ENCODE peak calls at places on chromosomes 12 and 14, in five cellular contexts. One of them, this sample, is unnamed.

GRCh38 chr14:24631749-24632335 is 2.1 kb downstream of the GZMB start:
- DNase-seq in breast epithelium: no peak
- DNase-seq in A673: no peak
- DNase-seq in upper lobe of right lung: no peak
- DNase-seq in fibroblast of lung: no peak
- DNase-seq in this sample: no peak

GRCh38 chr12:26828315-26828714 is 4.7 kb downstream of the ITPR2 start:
- DNase-seq in breast epithelium: no peak
- DNase-seq in A673: no peak
- DNase-seq in fibroblast of lung: no peak
- DNase-seq in upper lobe of right lung: no peak
- DNase-seq in this sample: no peak

GRCh38 chr12:51388066-51388799 is 3.0 kb downstream of the GALNT6 start:
- DNase-seq in upper lobe of right lung: no peak
- DNase-seq in A673: peak; percentile 54
- DNase-seq in fibroblast of lung: peak; percentile 50
- DNase-seq in breast epithelium: peak; percentile 58
- DNase-seq in this sample: no peak

GRCh38 chr14:67607646-67608045 is 7.6 kb upstream of the PIGH start:
- DNase-seq in A673: no peak
- DNase-seq in breast epithelium: no peak
- DNase-seq in upper lobe of right lung: no peak
- DNase-seq in fibroblast of lung: no peak
- DNase-seq in this sample: no peak

GRCh38 chr12:75437564-75437963 is 43.0 kb upstream of the GLIPR1 start:
- DNase-seq in upper lobe of right lung: no peak
- DNase-seq in breast epithelium: no peak
- DNase-seq in A673: peak; percentile 19
- DNase-seq in fibroblast of lung: peak; percentile 44
- DNase-seq in this sample: no peak

GRCh38 chr12:1435456-1435855 is 158.9 kb downstream of the FBXL14 start:
- DNase-seq in fibroblast of lung: peak; percentile 67
- DNase-seq in breast epithelium: no peak
- DNase-seq in A673: no peak
- DNase-seq in upper lobe of right lung: no peak
- DNase-seq in this sample: no peak

GRCh38 chr12:127509066-127509778 is 757.7 kb upstream of the TMEM132C start:
- DNase-seq in fibroblast of lung: peak; percentile 95
- DNase-seq in breast epithelium: no peak
- DNase-seq in A673: no peak
- DNase-seq in upper lobe of right lung: no peak
- DNase-seq in this sample: no peak

GRCh38 chr14:79551591-79551990 is 659.7 kb downstream of the DIO2 start:
- DNase-seq in upper lobe of right lung: no peak
- DNase-seq in fibroblast of lung: no peak
- DNase-seq in A673: no peak
- DNase-seq in breast epithelium: no peak
- DNase-seq in this sample: no peak

GRCh38 chr14:80300351-80300750 is 89.0 kb upstream of the DIO2 start:
- DNase-seq in breast epithelium: no peak
- DNase-seq in A673: no peak
- DNase-seq in upper lobe of right lung: no peak
- DNase-seq in fibroblast of lung: no peak
- DNase-seq in this sample: no peak

GRCh38 chr12:45223868-45224267 is 8.0 kb downstream of the ANO6 start:
- DNase-seq in A673: no peak
- DNase-seq in upper lobe of right lung: no peak
- DNase-seq in fibroblast of lung: no peak
- DNase-seq in breast epithelium: no peak
- DNase-seq in this sample: no peak

GRCh38 chr12:82108615-82109014 is 249.6 kb downstream of the CCDC59 start:
- DNase-seq in A673: no peak
- DNase-seq in upper lobe of right lung: no peak
- DNase-seq in fibroblast of lung: no peak
- DNase-seq in breast epithelium: no peak
- DNase-seq in this sample: no peak

GRCh38 chr12:13371367-13371766 is 174.8 kb downstream of the EMP1 start:
- DNase-seq in fibroblast of lung: no peak
- DNase-seq in breast epithelium: no peak
- DNase-seq in upper lobe of right lung: no peak
- DNase-seq in A673: no peak
- DNase-seq in this sample: no peak

GRCh38 chr12:39378346-39378745 is 64.6 kb downstream of the KIF21A start:
- DNase-seq in A673: no peak
- DNase-seq in breast epithelium: no peak
- DNase-seq in upper lobe of right lung: no peak
- DNase-seq in fibroblast of lung: no peak
- DNase-seq in this sample: no peak

GRCh38 chr14:43479751-43480150 is 1027.3 kb downstream of the FSCB start:
- DNase-seq in A673: no peak
- DNase-seq in fibroblast of lung: no peak
- DNase-seq in upper lobe of right lung: no peak
- DNase-seq in breast epithelium: no peak
- DNase-seq in this sample: no peak

GRCh38 chr12:38053655-38054464 is 262.7 kb upstream of the ALG10B start:
- DNase-seq in A673: no peak
- DNase-seq in breast epithelium: no peak
- DNase-seq in upper lobe of right lung: peak; percentile 80
- DNase-seq in fibroblast of lung: no peak
- DNase-seq in this sample: no peak

GRCh38 chr12:126784328-126784921 is 1482.5 kb upstream of the TMEM132C start:
- DNase-seq in breast epithelium: no peak
- DNase-seq in A673: peak; percentile 83
- DNase-seq in fibroblast of lung: peak; percentile 30
- DNase-seq in upper lobe of right lung: no peak
- DNase-seq in this sample: no peak

GRCh38 chr12:25424186-25424854 is 128.8 kb downstream of the LMNTD1 start:
- DNase-seq in breast epithelium: no peak
- DNase-seq in upper lobe of right lung: no peak
- DNase-seq in fibroblast of lung: peak; percentile 8
- DNase-seq in A673: no peak
- DNase-seq in this sample: no peak

GRCh38 chr14:89575386-89576061 is 158.5 kb upstream of the FOXN3 start:
- DNase-seq in upper lobe of right lung: no peak
- DNase-seq in fibroblast of lung: no peak
- DNase-seq in breast epithelium: peak; percentile 15
- DNase-seq in A673: no peak
- DNase-seq in this sample: no peak

GRCh38 chr12:2054091-2055018 is 1.6 kb downstream of the CACNA1C start:
- DNase-seq in fibroblast of lung: no peak
- DNase-seq in A673: no peak
- DNase-seq in upper lobe of right lung: no peak
- DNase-seq in breast epithelium: peak; percentile 52
- DNase-seq in this sample: no peak

GRCh38 chr14:74176404-74176788 is 62.9 kb upstream of the VSX2 start:
- DNase-seq in breast epithelium: no peak
- DNase-seq in fibroblast of lung: no peak
- DNase-seq in A673: no peak
- DNase-seq in upper lobe of right lung: no peak
- DNase-seq in this sample: no peak

GRCh38 chr14:24056800-24057184 is 5.0 kb downstream of the CARMIL3 start:
- DNase-seq in breast epithelium: no peak
- DNase-seq in A673: no peak
- DNase-seq in upper lobe of right lung: peak; percentile 52
- DNase-seq in fibroblast of lung: no peak
- DNase-seq in this sample: no peak

GRCh38 chr12:12022306-12022931 is 48.3 kb upstream of the BCL2L14 start:
- DNase-seq in breast epithelium: no peak
- DNase-seq in upper lobe of right lung: no peak
- DNase-seq in fibroblast of lung: no peak
- DNase-seq in A673: no peak
- DNase-seq in this sample: no peak

GRCh38 chr14:95045255-95045701 is 112.1 kb downstream of the DICER1 start:
- DNase-seq in breast epithelium: peak; percentile 4
- DNase-seq in fibroblast of lung: no peak
- DNase-seq in upper lobe of right lung: peak; percentile 34
- DNase-seq in A673: no peak
- DNase-seq in this sample: peak; percentile 7

GRCh38 chr12:77723308-77723707 is 107.4 kb upstream of the NAV3 start:
- DNase-seq in breast epithelium: no peak
- DNase-seq in upper lobe of right lung: no peak
- DNase-seq in fibroblast of lung: no peak
- DNase-seq in A673: no peak
- DNase-seq in this sample: no peak

GRCh38 chr14:46988312-46988711 is 336.7 kb upstream of the RPL10L start:
- DNase-seq in A673: no peak
- DNase-seq in fibroblast of lung: no peak
- DNase-seq in breast epithelium: no peak
- DNase-seq in upper lobe of right lung: no peak
- DNase-seq in this sample: no peak

GRCh38 chr12:46154221-46154975 is 114.4 kb downstream of the SLC38A1 start:
- DNase-seq in A673: no peak
- DNase-seq in upper lobe of right lung: no peak
- DNase-seq in breast epithelium: no peak
- DNase-seq in fibroblast of lung: peak; percentile 72
- DNase-seq in this sample: no peak

GRCh38 chr14:99905121-99905520 is 111.9 kb downstream of the EML1 start:
- DNase-seq in fibroblast of lung: no peak
- DNase-seq in A673: no peak
- DNase-seq in upper lobe of right lung: no peak
- DNase-seq in breast epithelium: no peak
- DNase-seq in this sample: no peak

GRCh38 chr14:99902925-99903324 is 109.7 kb downstream of the EML1 start:
- DNase-seq in upper lobe of right lung: no peak
- DNase-seq in breast epithelium: no peak
- DNase-seq in A673: no peak
- DNase-seq in fibroblast of lung: no peak
- DNase-seq in this sample: no peak

GRCh38 chr14:99896371-99896770 is 103.2 kb downstream of the EML1 start:
- DNase-seq in A673: peak; percentile 14
- DNase-seq in breast epithelium: no peak
- DNase-seq in upper lobe of right lung: no peak
- DNase-seq in fibroblast of lung: no peak
- DNase-seq in this sample: no peak

GRCh38 chr14:99904506-99904905 is 111.3 kb downstream of the EML1 start:
- DNase-seq in upper lobe of right lung: no peak
- DNase-seq in breast epithelium: no peak
- DNase-seq in A673: no peak
- DNase-seq in fibroblast of lung: no peak
- DNase-seq in this sample: no peak

GRCh38 chr14:99899578-99900178 is 106.5 kb downstream of the EML1 start:
- DNase-seq in upper lobe of right lung: no peak
- DNase-seq in fibroblast of lung: peak; percentile 13
- DNase-seq in breast epithelium: no peak
- DNase-seq in A673: peak; percentile 49
- DNase-seq in this sample: no peak
- TF ChIP-seq CTCF in upper lobe of right lung: peak; percentile 65
- TF ChIP-seq CTCF in fibroblast of lung: no peak
- TF ChIP-seq CTCF in breast epithelium: peak; percentile 26
- TF ChIP-seq CTCF in A673: peak; percentile 69
- TF ChIP-seq CTCF in this sample: no peak

DNA sequence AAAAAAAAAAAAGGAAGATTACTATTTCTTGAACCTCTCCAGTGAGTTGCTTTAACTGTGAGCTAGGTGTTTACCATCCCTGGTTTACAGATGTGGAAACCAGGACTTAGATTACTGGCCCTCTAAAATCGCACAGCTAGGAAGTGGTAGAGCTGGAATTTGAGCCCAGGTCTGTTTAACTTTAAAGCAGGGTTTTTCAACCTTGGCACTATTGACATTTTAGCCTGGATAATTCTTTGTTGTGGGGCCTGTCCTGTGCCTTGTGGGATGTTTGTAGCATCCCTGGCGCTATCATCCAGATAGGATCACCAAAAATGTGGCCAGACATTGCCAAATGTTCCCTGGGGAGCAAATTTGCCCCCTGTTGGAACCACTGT is 28.5 kb upstream of the SMOC1 start:
- DNase-seq in A673: no peak
- DNase-seq in upper lobe of right lung: no peak
- DNase-seq in breast epithelium: no peak
- DNase-seq in fibroblast of lung: no peak
- DNase-seq in this sample: no peak
- TF ChIP-seq CTCF in A673: no peak
- TF ChIP-seq CTCF in upper lobe of right lung: no peak
- TF ChIP-seq CTCF in breast epithelium: no peak
- TF ChIP-seq CTCF in fibroblast of lung: no peak
- TF ChIP-seq CTCF in this sample: no peak

DNA sequence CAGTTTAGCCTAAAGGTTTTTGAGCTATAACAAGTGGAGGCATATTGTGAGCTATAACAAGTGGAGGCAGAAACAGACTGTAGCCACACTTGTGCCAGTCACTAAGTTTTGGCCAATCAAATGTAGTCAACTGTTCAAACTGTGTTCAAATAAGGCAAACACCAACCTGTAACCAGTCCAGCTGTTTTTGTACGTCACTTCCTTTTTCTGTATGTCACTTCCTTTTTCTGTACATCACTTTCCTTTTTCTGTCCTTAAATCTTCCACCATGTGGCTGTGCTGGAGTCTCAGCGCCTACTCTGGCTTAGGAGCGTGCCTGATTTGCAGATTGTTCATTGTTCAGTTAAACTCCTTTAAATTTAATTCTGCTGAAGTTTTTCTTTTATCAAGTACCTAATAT is 79.7 kb downstream of the FUT8 start:
- DNase-seq in fibroblast of lung: no peak
- DNase-seq in upper lobe of right lung: no peak
- DNase-seq in breast epithelium: no peak
- DNase-seq in A673: no peak
- DNase-seq in this sample: no peak
- TF ChIP-seq CTCF in fibroblast of lung: no peak
- TF ChIP-seq CTCF in upper lobe of right lung: no peak
- TF ChIP-seq CTCF in breast epithelium: no peak
- TF ChIP-seq CTCF in A673: no peak
- TF ChIP-seq CTCF in this sample: no peak

GRCh38 chr14:63705561-63706070 is 22.2 kb downstream of the SGPP1 start:
- DNase-seq in breast epithelium: no peak
- DNase-seq in fibroblast of lung: no peak
- DNase-seq in upper lobe of right lung: no peak
- DNase-seq in A673: no peak
- DNase-seq in this sample: no peak
- TF ChIP-seq CTCF in breast epithelium: no peak
- TF ChIP-seq CTCF in fibroblast of lung: no peak
- TF ChIP-seq CTCF in upper lobe of right lung: no peak
- TF ChIP-seq CTCF in A673: no peak
- TF ChIP-seq CTCF in this sample: no peak

GRCh38 chr12:91181053-91181452 is 1.6 kb downstream of the DCN start:
- DNase-seq in A673: no peak
- DNase-seq in breast epithelium: no peak
- DNase-seq in fibroblast of lung: peak; percentile 17
- DNase-seq in upper lobe of right lung: no peak
- DNase-seq in this sample: no peak

GRCh38 chr12:91178801-91179200 is 3.8 kb downstream of the DCN start:
- DNase-seq in fibroblast of lung: peak; percentile 27
- DNase-seq in A673: no peak
- DNase-seq in upper lobe of right lung: no peak
- DNase-seq in breast epithelium: no peak
- DNase-seq in this sample: no peak

GRCh38 chr12:91180162-91180561 is 2.5 kb downstream of the DCN start:
- DNase-seq in breast epithelium: no peak
- DNase-seq in fibroblast of lung: no peak
- DNase-seq in upper lobe of right lung: no peak
- DNase-seq in A673: no peak
- DNase-seq in this sample: no peak

GRCh38 chr12:91179315-91179714 is 3.3 kb downstream of the DCN start:
- DNase-seq in fibroblast of lung: no peak
- DNase-seq in A673: no peak
- DNase-seq in breast epithelium: no peak
- DNase-seq in upper lobe of right lung: no peak
- DNase-seq in this sample: no peak

GRCh38 chr12:91180577-91180976 is 2.0 kb downstream of the DCN start:
- DNase-seq in breast epithelium: no peak
- DNase-seq in A673: peak; percentile 33
- DNase-seq in upper lobe of right lung: no peak
- DNase-seq in fibroblast of lung: peak; percentile 86
- DNase-seq in this sample: no peak
- TF ChIP-seq CTCF in breast epithelium: no peak
- TF ChIP-seq CTCF in A673: no peak
- TF ChIP-seq CTCF in upper lobe of right lung: no peak
- TF ChIP-seq CTCF in fibroblast of lung: no peak
- TF ChIP-seq CTCF in this sample: no peak

This sample was measured in omental fat pad.